ENCODE peak calls at places on chromosome 11, in five cellular contexts. One of them, this sample, is unnamed.

GRCh38 chr11:34356918-34357645 is 728 bp downstream of the ABTB2 start:
- DNase-seq in globus pallidus: peak
- DNase-seq in stimulated activated CD4-positive, alpha-beta T cell treated with anti-CD3 and anti-CD28 coated beads, Interleukin-15, amount 100 ng/mL, for 1 hour: peak
- DNase-seq in posterior vena cava: peak
- DNase-seq in HL-60: peak
- DNase-seq in this sample: peak

GRCh38 chr11:65662247-65662801 is 392 bp downstream of the RELA start:
- DNase-seq in posterior vena cava: no peak
- DNase-seq in HL-60: no peak
- DNase-seq in stimulated activated CD4-positive, alpha-beta T cell treated with anti-CD3 and anti-CD28 coated beads, Interleukin-15, amount 100 ng/mL, for 1 hour: peak
- DNase-seq in globus pallidus: no peak
- DNase-seq in this sample: no peak

GRCh38 chr11:83364500-83365059 is 78.4 kb upstream of the CCDC90B start:
- DNase-seq in HL-60: no peak
- DNase-seq in globus pallidus: no peak
- DNase-seq in posterior vena cava: no peak
- DNase-seq in stimulated activated CD4-positive, alpha-beta T cell treated with anti-CD3 and anti-CD28 coated beads, Interleukin-15, amount 100 ng/mL, for 1 hour: no peak
- DNase-seq in this sample: no peak

GRCh38 chr11:94077568-94078293 is 50.9 kb upstream of the PANX1 start:
- DNase-seq in HL-60: no peak
- DNase-seq in posterior vena cava: no peak
- DNase-seq in stimulated activated CD4-positive, alpha-beta T cell treated with anti-CD3 and anti-CD28 coated beads, Interleukin-15, amount 100 ng/mL, for 1 hour: no peak
- DNase-seq in globus pallidus: no peak
- DNase-seq in this sample: no peak

GRCh38 chr11:84465040-84465439 is 1162.1 kb downstream of the DLG2 start:
- DNase-seq in HL-60: no peak
- DNase-seq in globus pallidus: peak
- DNase-seq in posterior vena cava: no peak
- DNase-seq in stimulated activated CD4-positive, alpha-beta T cell treated with anti-CD3 and anti-CD28 coated beads, Interleukin-15, amount 100 ng/mL, for 1 hour: no peak
- DNase-seq in this sample: no peak

GRCh38 chr11:2703487-2704141 is 3.8 kb upstream of the KCNQ1OT1 start:
- DNase-seq in globus pallidus: no peak
- DNase-seq in posterior vena cava: peak
- DNase-seq in stimulated activated CD4-positive, alpha-beta T cell treated with anti-CD3 and anti-CD28 coated beads, Interleukin-15, amount 100 ng/mL, for 1 hour: no peak
- DNase-seq in HL-60: no peak
- DNase-seq in this sample: no peak

GRCh38 chr11:1485504-1485885 is 1.1 kb downstream of the MOB2 start:
- DNase-seq in posterior vena cava: peak
- DNase-seq in HL-60: no peak
- DNase-seq in stimulated activated CD4-positive, alpha-beta T cell treated with anti-CD3 and anti-CD28 coated beads, Interleukin-15, amount 100 ng/mL, for 1 hour: no peak
- DNase-seq in globus pallidus: no peak
- DNase-seq in this sample: no peak

GRCh38 chr11:61732705-61733104 is 19.7 kb upstream of the MYRF start:
- DNase-seq in stimulated activated CD4-positive, alpha-beta T cell treated with anti-CD3 and anti-CD28 coated beads, Interleukin-15, amount 100 ng/mL, for 1 hour: no peak
- DNase-seq in globus pallidus: peak
- DNase-seq in HL-60: no peak
- DNase-seq in posterior vena cava: no peak
- DNase-seq in this sample: no peak

GRCh38 chr11:70603064-70603755 is 204.9 kb downstream of the CTTN start:
- DNase-seq in globus pallidus: no peak
- DNase-seq in stimulated activated CD4-positive, alpha-beta T cell treated with anti-CD3 and anti-CD28 coated beads, Interleukin-15, amount 100 ng/mL, for 1 hour: no peak
- DNase-seq in HL-60: no peak
- DNase-seq in posterior vena cava: no peak
- DNase-seq in this sample: no peak

GRCh38 chr11:37451903-37452302 is 853.9 kb upstream of the RAG2 start:
- DNase-seq in posterior vena cava: no peak
- DNase-seq in stimulated activated CD4-positive, alpha-beta T cell treated with anti-CD3 and anti-CD28 coated beads, Interleukin-15, amount 100 ng/mL, for 1 hour: no peak
- DNase-seq in globus pallidus: no peak
- DNase-seq in HL-60: no peak
- DNase-seq in this sample: no peak

GRCh38 chr11:36361901-36362391 is 65.9 kb downstream of the PRR5L start:
- DNase-seq in HL-60: no peak
- DNase-seq in posterior vena cava: no peak
- DNase-seq in globus pallidus: no peak
- DNase-seq in stimulated activated CD4-positive, alpha-beta T cell treated with anti-CD3 and anti-CD28 coated beads, Interleukin-15, amount 100 ng/mL, for 1 hour: no peak
- DNase-seq in this sample: no peak

GRCh38 chr11:17741487-17741886 is 6.9 kb downstream of the KCNC1 start:
- DNase-seq in stimulated activated CD4-positive, alpha-beta T cell treated with anti-CD3 and anti-CD28 coated beads, Interleukin-15, amount 100 ng/mL, for 1 hour: no peak
- DNase-seq in HL-60: no peak
- DNase-seq in posterior vena cava: no peak
- DNase-seq in globus pallidus: no peak
- DNase-seq in this sample: no peak

GRCh38 chr11:126544311-126545056 is 189.0 kb downstream of the ST3GAL4 start:
- DNase-seq in posterior vena cava: no peak
- DNase-seq in globus pallidus: peak
- DNase-seq in stimulated activated CD4-positive, alpha-beta T cell treated with anti-CD3 and anti-CD28 coated beads, Interleukin-15, amount 100 ng/mL, for 1 hour: no peak
- DNase-seq in HL-60: no peak
- DNase-seq in this sample: peak

GRCh38 chr11:130456276-130456675 is 7.8 kb downstream of the ADAMTS15 start:
- DNase-seq in globus pallidus: no peak
- DNase-seq in posterior vena cava: no peak
- DNase-seq in HL-60: no peak
- DNase-seq in stimulated activated CD4-positive, alpha-beta T cell treated with anti-CD3 and anti-CD28 coated beads, Interleukin-15, amount 100 ng/mL, for 1 hour: no peak
- DNase-seq in this sample: no peak

GRCh38 chr11:76629853-76630599 is 40.5 kb downstream of the LRRC32 start:
- DNase-seq in posterior vena cava: peak
- DNase-seq in stimulated activated CD4-positive, alpha-beta T cell treated with anti-CD3 and anti-CD28 coated beads, Interleukin-15, amount 100 ng/mL, for 1 hour: no peak
- DNase-seq in globus pallidus: peak
- DNase-seq in HL-60: peak
- DNase-seq in this sample: no peak

GRCh38 chr11:29816359-29816758 is 200.5 kb downstream of the KCNA4 start:
- DNase-seq in stimulated activated CD4-positive, alpha-beta T cell treated with anti-CD3 and anti-CD28 coated beads, Interleukin-15, amount 100 ng/mL, for 1 hour: no peak
- DNase-seq in posterior vena cava: no peak
- DNase-seq in HL-60: no peak
- DNase-seq in globus pallidus: no peak
- DNase-seq in this sample: no peak

GRCh38 chr11:1639102-1639620 is 9.6 kb downstream of the KRTAP5-5 start:
- DNase-seq in stimulated activated CD4-positive, alpha-beta T cell treated with anti-CD3 and anti-CD28 coated beads, Interleukin-15, amount 100 ng/mL, for 1 hour: no peak
- DNase-seq in globus pallidus: no peak
- DNase-seq in posterior vena cava: no peak
- DNase-seq in HL-60: no peak
- DNase-seq in this sample: no peak

GRCh38 chr11:74989269-74989655 is 529 bp downstream of the NEU3 start:
- DNase-seq in posterior vena cava: no peak
- DNase-seq in globus pallidus: no peak
- DNase-seq in stimulated activated CD4-positive, alpha-beta T cell treated with anti-CD3 and anti-CD28 coated beads, Interleukin-15, amount 100 ng/mL, for 1 hour: no peak
- DNase-seq in HL-60: no peak
- DNase-seq in this sample: no peak

GRCh38 chr11:79488286-79488685 is 47.5 kb upstream of the TENM4 start:
- DNase-seq in globus pallidus: no peak
- DNase-seq in posterior vena cava: no peak
- DNase-seq in stimulated activated CD4-positive, alpha-beta T cell treated with anti-CD3 and anti-CD28 coated beads, Interleukin-15, amount 100 ng/mL, for 1 hour: no peak
- DNase-seq in HL-60: no peak
- DNase-seq in this sample: no peak

GRCh38 chr11:67247946-67248550 is 18.2 kb upstream of the GRK2 start:
- DNase-seq in posterior vena cava: no peak
- DNase-seq in stimulated activated CD4-positive, alpha-beta T cell treated with anti-CD3 and anti-CD28 coated beads, Interleukin-15, amount 100 ng/mL, for 1 hour: no peak
- DNase-seq in HL-60: no peak
- DNase-seq in globus pallidus: no peak
- DNase-seq in this sample: no peak

GRCh38 chr11:104191124-104191523 is 27.2 kb upstream of the PDGFD start:
- DNase-seq in stimulated activated CD4-positive, alpha-beta T cell treated with anti-CD3 and anti-CD28 coated beads, Interleukin-15, amount 100 ng/mL, for 1 hour: no peak
- DNase-seq in HL-60: no peak
- DNase-seq in posterior vena cava: no peak
- DNase-seq in globus pallidus: no peak
- DNase-seq in this sample: no peak

This sample was measured in frontal cortex.